ENCODE peak calls at places on chromosomes 2 and 18, in eight cellular contexts. J is GM12865, Q is lower lobe of right lung, L is pancreas, U is coronary artery, Y is lung, W is colonic mucosa, S is cardiac muscle cell. D is an unnamed sample.

GRCh38 chr2:171244970-171245782 is 84.5 kb upstream of the TLK1 start:
- DNase-seq in J (no peak), Q (no peak), L (no peak), U (no peak), Y (no peak), W (no peak), S (peak; percentile 33), D (no peak)

GRCh38 chr2:12759248-12759647 is 42.5 kb downstream of the TRIB2 start:
- DNase-seq in J (no peak), Q (no peak), L (no peak), U (no peak), Y (no peak), W (no peak), S (peak; percentile 86), D (no peak)

GRCh38 chr2:127014630-127015029 is 92.3 kb downstream of the BIN1 start:
- DNase-seq in J (no peak), Q (no peak), L (no peak), U (no peak), Y (no peak), W (no peak), S (peak; percentile 96), D (no peak)

GRCh38 chr2:95346738-95347671 is 49.9 kb downstream of the KCNIP3 start:
- DNase-seq in J (no peak), Q (no peak), L (peak; percentile 85), U (peak; percentile 75), Y (no peak), W (peak; percentile 18), S (peak; percentile 34), D (no peak)

GRCh38 chr2:70123051-70123828 is 36.0 kb downstream of the PCBP1 start:
- DNase-seq in J (no peak), Q (no peak), L (no peak), U (peak; percentile 79), Y (peak; percentile 41), W (peak; percentile 72), S (peak; percentile 84), D (peak; percentile 23)

GRCh38 chr2:98369710-98370239 is 23.5 kb downstream of the CNGA3 start:
- DNase-seq in J (no peak), Q (no peak), L (no peak), U (no peak), Y (no peak), W (no peak), S (no peak), D (no peak)

GRCh38 chr2:235807347-235807746 is 313.5 kb downstream of the AGAP1 start:
- DNase-seq in J (no peak), Q (no peak), L (no peak), U (no peak), Y (no peak), W (no peak), S (no peak), D (no peak)

GRCh38 chr2:9018109-9018508 is 14.6 kb upstream of the MBOAT2 start:
- DNase-seq in J (no peak), Q (no peak), L (no peak), U (no peak), Y (no peak), W (no peak), S (no peak), D (no peak)

GRCh38 chr2:107001964-107002696 is 116.2 kb upstream of the ST6GAL2 start:
- DNase-seq in J (no peak), Q (no peak), L (no peak), U (no peak), Y (no peak), W (no peak), S (peak; percentile 20), D (no peak)

GRCh38 chr2:22952671-22953070 is 432.3 kb upstream of the KLHL29 start:
- DNase-seq in J (no peak), Q (no peak), L (no peak), U (no peak), Y (no peak), W (no peak), S (no peak), D (no peak)

GRCh38 chr2:237884681-237885080 is 25.3 kb downstream of the RAMP1 start:
- DNase-seq in J (no peak), Q (peak; percentile 36), L (peak; percentile 58), U (no peak), Y (no peak), W (no peak), S (no peak), D (no peak)

GRCh38 chr2:205053827-205054410 is 508.6 kb downstream of the PARD3B start:
- DNase-seq in J (no peak), Q (no peak), L (no peak), U (no peak), Y (no peak), W (no peak), S (peak; percentile 39), D (no peak)

DNA sequence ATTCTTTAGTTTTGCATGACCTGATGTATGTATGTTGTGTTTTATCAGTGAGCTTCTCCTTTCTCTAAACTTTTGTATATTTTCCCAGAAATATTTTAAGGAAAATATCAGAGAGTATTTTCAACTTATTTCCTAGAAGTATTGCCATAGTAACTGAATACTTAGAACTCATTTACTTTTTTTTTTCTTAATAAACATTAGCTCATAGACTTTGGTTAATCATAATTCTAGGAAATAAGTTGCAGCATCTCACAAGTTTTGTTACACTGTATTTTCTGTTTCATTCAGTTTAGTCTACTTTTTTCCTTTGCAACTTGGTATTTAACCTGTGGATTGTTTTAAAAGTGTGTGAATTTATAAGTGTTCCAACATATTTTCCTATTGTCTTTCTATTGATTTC is 27.5 kb downstream of the SMCHD1 start:
- DNase-seq in J (no peak), Q (no peak), L (no peak), U (no peak), Y (no peak), W (no peak), S (no peak), D (no peak)
- TF ChIP-seq CTCF in J (no peak), Q (no peak), L (no peak), U (no peak), Y (no peak), W (no peak), S (no peak), D (no peak)

GRCh38 chr18:65439184-65439583 is 311.6 kb upstream of the CDH7 start:
- DNase-seq in J (no peak), Q (no peak), L (no peak), U (no peak), Y (no peak), W (no peak), S (no peak), D (no peak)
- TF ChIP-seq CTCF in J (no peak), Q (peak; percentile 8), L (no peak), U (no peak), Y (no peak), W (no peak), S (no peak), D (no peak)

GRCh38 chr2:122451040-122451439 is 695.6 kb downstream of the TSN start:
- DNase-seq in J (peak; percentile 48), Q (no peak), L (no peak), U (no peak), Y (no peak), W (no peak), S (peak; percentile 61), D (no peak)
- TF ChIP-seq CTCF in J (peak; percentile 60), Q (peak; percentile 45), L (no peak), U (no peak), Y (peak; percentile 5), W (peak; percentile 32), S (peak; percentile 57), D (no peak)

DNA sequence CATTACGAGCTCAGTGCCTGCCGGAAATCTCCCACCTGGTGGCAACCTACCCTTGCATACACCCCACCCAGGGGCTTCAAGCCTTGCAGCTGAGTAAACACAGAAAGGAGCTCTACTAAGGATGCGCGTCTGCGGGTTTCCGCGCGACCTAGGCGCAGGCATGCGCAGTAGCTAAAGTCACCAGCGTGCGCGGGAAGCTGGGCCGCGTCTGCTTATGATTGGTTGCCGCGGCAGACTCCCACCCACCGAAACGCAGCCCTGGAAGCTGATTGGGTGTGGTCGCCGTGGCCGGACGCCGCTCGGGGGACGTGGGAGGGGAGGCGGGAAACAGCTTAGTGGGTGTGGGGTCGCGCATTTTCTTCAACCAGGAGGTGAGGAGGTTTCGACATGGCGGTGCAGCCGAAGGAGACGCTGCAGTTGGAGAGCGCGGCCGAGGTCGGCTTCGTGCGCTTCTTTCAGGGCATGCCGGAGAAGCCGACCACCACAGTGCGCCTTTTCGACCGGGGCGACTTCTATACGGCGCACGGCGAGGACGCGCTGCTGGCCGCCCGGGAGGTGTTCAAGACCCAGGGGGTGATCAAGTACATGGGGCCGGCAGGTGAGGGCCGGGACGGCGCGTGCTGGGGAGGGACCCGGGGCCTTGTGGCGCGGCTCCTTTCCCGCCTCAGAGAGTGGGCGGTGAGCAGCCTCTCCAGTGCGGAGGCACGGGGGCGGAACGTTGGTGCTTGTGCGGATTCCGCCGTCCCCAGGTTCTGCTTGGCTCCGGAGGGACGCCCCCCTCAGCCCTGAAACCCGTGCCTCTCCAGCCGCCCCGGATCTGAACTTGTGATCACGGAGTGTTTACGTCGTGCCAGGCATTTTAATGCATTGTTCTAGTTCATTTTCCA is at the start of gene MSH2:
- DNase-seq in J (peak; percentile 97), Q (peak; percentile 94), L (peak; percentile 97), U (peak; percentile 92), Y (peak; percentile 91), W (peak; percentile 94), S (peak; percentile 95), D (peak; percentile 73)
- TF ChIP-seq CTCF in J (no peak), Q (no peak), L (no peak), U (no peak), Y (no peak), W (no peak), S (no peak), D (no peak)

GRCh38 chr2:233414273-233414654 is 60.0 kb downstream of the DGKD start:
- DNase-seq in J (no peak), Q (no peak), L (no peak), U (no peak), Y (no peak), W (no peak), S (peak; percentile 29), D (no peak)
- TF ChIP-seq CTCF in J (no peak), Q (no peak), L (no peak), U (no peak), Y (no peak), W (no peak), S (no peak), D (no peak)

GRCh38 chr2:68831688-68832087 is 39.5 kb downstream of the BMP10 start:
- DNase-seq in J (no peak), Q (no peak), L (no peak), U (no peak), Y (no peak), W (no peak), S (peak; percentile 60), D (no peak)

GRCh38 chr2:68827681-68828080 is 43.5 kb downstream of the BMP10 start:
- DNase-seq in J (no peak), Q (no peak), L (no peak), U (no peak), Y (no peak), W (no peak), S (peak; percentile 34), D (no peak)

GRCh38 chr2:68828887-68829708 is 42.1 kb downstream of the BMP10 start:
- DNase-seq in J (no peak), Q (peak; percentile 97), L (peak; percentile 92), U (peak; percentile 97), Y (peak; percentile 96), W (peak; percentile 97), S (peak; percentile 100), D (peak; percentile 96)

GRCh38 chr2:68832161-68832869 is 38.9 kb downstream of the BMP10 start:
- DNase-seq in J (peak; percentile 72), Q (peak; percentile 78), L (no peak), U (peak; percentile 89), Y (peak; percentile 49), W (peak; percentile 44), S (peak; percentile 86), D (no peak)

GRCh38 chr2:68829764-68830163 is 41.4 kb downstream of the BMP10 start:
- DNase-seq in J (no peak), Q (no peak), L (no peak), U (no peak), Y (no peak), W (no peak), S (no peak), D (no peak)
- TF ChIP-seq CTCF in J (no peak), Q (no peak), L (no peak), U (no peak), Y (no peak), W (no peak), S (no peak), D (no peak)